ENCODE peak calls at places on chromosomes 3 and 15, in four cellular contexts. Q is IMR-90; I is effector memory CD4-positive, alpha-beta T cell; Z is GM12878. K is an unnamed sample.

GRCh38 chr3:192409838-192410683 is 317.3 kb downstream of the FGF12 start:
- DNase-seq in Z (no peak), Q (no peak), I (no peak), K (no peak)

GRCh38 chr3:40173291-40173710 is 136.2 kb upstream of the EIF1B start:
- DNase-seq in Q (no peak), Z (no peak), I (no peak), K (no peak)

GRCh38 chr3:52046186-52046913 is 10.0 kb downstream of the DUSP7 start:
- DNase-seq in Z (no peak), Q (peak; percentile 98), I (no peak), K (no peak)

GRCh38 chr3:133280591-133280990 is 119.3 kb upstream of the BFSP2 start:
- DNase-seq in Q (no peak), Z (no peak), I (no peak), K (no peak)

GRCh38 chr3:10473581-10474438 is 31.6 kb downstream of the ATP2B2 start:
- DNase-seq in Z (no peak), I (no peak), Q (no peak), K (no peak)

GRCh38 chr3:52833202-52833601 is 1.6 kb downstream of the MUSTN1 start:
- DNase-seq in Q (no peak), I (no peak), Z (no peak), K (no peak)

GRCh38 chr3:39154323-39155021 is 1.1 kb upstream of the CSRNP1 start:
- DNase-seq in Q (no peak), I (no peak), Z (no peak), K (no peak)

GRCh38 chr3:159185443-159186050 is 383.7 kb downstream of the MFSD1 start:
- DNase-seq in Z (peak; percentile 9), Q (no peak), I (no peak), K (no peak)

GRCh38 chr3:37620071-37620635 is 241.5 kb upstream of the CTDSPL start:
- DNase-seq in Q (no peak), I (no peak), Z (no peak), K (no peak)

GRCh38 chr3:112390783-112391641 is 58.1 kb downstream of the CD200 start:
- DNase-seq in I (no peak), Z (no peak), Q (peak; percentile 98), K (peak; percentile 27)

GRCh38 chr15:81959196-81959595 is 86.6 kb downstream of the MEX3B start:
- DNase-seq in Z (no peak), Q (no peak), I (no peak), K (no peak)

GRCh38 chr3:63970596-63971468 is 52.5 kb downstream of the PSMD6 start:
- DNase-seq in Z (no peak), Q (no peak), I (no peak), K (no peak)

GRCh38 chr3:45896956-45897355 is 10.6 kb downstream of the CCR9 start:
- DNase-seq in Q (peak; percentile 85), I (no peak), Z (no peak), K (no peak)
- H3K36me3 ChIP-seq in Q (no peaks in the 10 kb centered on the region), I (no peaks in the 10 kb centered on the region), Z (no peaks in the 10 kb centered on the region), K (no peaks in the 10 kb centered on the region)

GRCh38 chr15:63059075-63059474 is 16.5 kb downstream of the TPM1 start:
- DNase-seq in Q (no peak), I (no peak), Z (no peak), K (no peak)

GRCh38 chr15:63059573-63060216 is 17.1 kb downstream of the TPM1 start:
- DNase-seq in I (no peak), Q (no peak), Z (no peak), K (no peak)

GRCh38 chr15:63054985-63055384 is 12.4 kb downstream of the TPM1 start:
- DNase-seq in I (no peak), Q (no peak), Z (no peak), K (no peak)

GRCh38 chr15:63056843-63057242 is 14.3 kb downstream of the TPM1 start:
- DNase-seq in Z (no peak), I (no peak), Q (peak; percentile 85), K (no peak)

GRCh38 chr15:63057454-63058335 is 15.1 kb downstream of the TPM1 start:
- DNase-seq in Z (no peak), I (no peak), Q (peak; percentile 60), K (no peak)
- H3K4me1 ChIP-seq in Z (no peaks in the 10 kb centered on the region), I (no peaks in the 10 kb centered on the region), Q (peaks cover 35% of the 10 kb centered on the region), K (no peaks in the 10 kb centered on the region)

GRCh38 chr3:193812791-193813505 is 219.9 kb downstream of the OPA1 start:
- DNase-seq in Z (no peak), Q (no peak), I (no peak), K (no peak)
- H3K27ac ChIP-seq in Z (no peak overlapping the region), Q (no peak overlapping the region), I (no peak overlapping the region), K (no peak overlapping the region)

GRCh38 chr3:66406841-66407240 is 94.0 kb downstream of the LRIG1 start:
- DNase-seq in I (no peak), Q (no peak), Z (no peak), K (no peak)
- H3K36me3 ChIP-seq in I (peaks cover 72% of the 10 kb centered on the region), Q (peaks cover 68% of the 10 kb centered on the region), Z (no peaks in the 10 kb centered on the region), K (peaks cover 68% of the 10 kb centered on the region)

GRCh38 chr15:77622212-77622941 is 10.3 kb downstream of the LINGO1 start:
- DNase-seq in Z (no peak), I (no peak), Q (no peak), K (no peak)
- H3K4me1 ChIP-seq in Z (no peaks in the 10 kb centered on the region), I (no peaks in the 10 kb centered on the region), Q (no peaks in the 10 kb centered on the region), K (no peaks in the 10 kb centered on the region)